ENCODE peak calls at places on chromosomes 4 and X, in nine cellular contexts. C is GM13976; D is HFF-Myc; H is amniotic epithelial cell; Z is activated CD8-positive, alpha-beta T cell treated with anti-CD3 and anti-CD28 coated beads, Interleukin-2, amount 10 ng/mL, durations not matched to agents 7 days and 5 days; Y is GM20000; F is T-helper 9 cell; E is mesothelial cell of epicardium; B is SJSA1. U is an unnamed sample.
A peak's percentile ranks its signal among the peaks of the same experiment; 100 is the strongest.

GRCh38 chr4:161010227-161010626 is 1153.6 kb downstream of the FSTL5 start:
- DNase-seq in C (no peak), D (no peak), H (no peak), Z (no peak), Y (no peak), F (no peak), E (no peak), B (no peak), U (no peak)

GRCh38 chr4:147481577-147482109 is 746 bp downstream of the EDNRA start:
- DNase-seq in C (no peak), D (no peak), H (no peak), Z (no peak), Y (peak; percentile 34), F (no peak), E (no peak), B (no peak), U (no peak)

GRCh38 chr4:8842614-8843013 is 29.0 kb downstream of the HMX1 start:
- DNase-seq in C (no peak), D (no peak), H (no peak), Z (no peak), Y (no peak), F (no peak), E (no peak), B (no peak), U (no peak)

GRCh38 chr4:155762351-155762750 is 3.5 kb downstream of the GUCY1B1 start:
- DNase-seq in C (no peak), D (no peak), H (no peak), Z (no peak), Y (no peak), F (no peak), E (no peak), B (no peak), U (no peak)

GRCh38 chr4:5460106-5460801 is 248.1 kb downstream of the EVC2 start:
- DNase-seq in C (peak; percentile 44), D (no peak), H (peak; percentile 7), Z (no peak), Y (peak; percentile 18), F (no peak), E (no peak), B (no peak), U (peak; percentile 60)

GRCh38 chr4:1048781-1049590 is 37.6 kb downstream of the FGFRL1 start:
- DNase-seq in C (no peak), D (no peak), H (no peak), Z (no peak), Y (no peak), F (no peak), E (no peak), B (no peak), U (peak; percentile 55)

GRCh38 chrX:84729809-84730208 is 227.6 kb upstream of the HDX start:
- DNase-seq in C (peak; percentile 23), D (no peak), H (peak; percentile 31), Z (peak; percentile 20), Y (peak; percentile 23), F (no peak), E (no peak), B (peak; percentile 0), U (no peak)

GRCh38 chr4:154041595-154042086 is 252.8 kb upstream of the SFRP2 start:
- DNase-seq in C (no peak), D (no peak), H (no peak), Z (no peak), Y (no peak), F (no peak), E (no peak), B (no peak), U (no peak)

GRCh38 chr4:183444149-183444952 is at the start of gene CDKN2AIP:
- DNase-seq in C (peak; percentile 94), D (peak; percentile 56), H (peak; percentile 86), Z (peak; percentile 94), Y (peak; percentile 96), F (peak; percentile 91), E (peak; percentile 95), B (peak; percentile 97), U (peak; percentile 95)

GRCh38 chrX:22396408-22396807 is 123.7 kb downstream of the CBLL2 start:
- DNase-seq in C (no peak), D (no peak), H (peak; percentile 57), Z (no peak), Y (no peak), F (no peak), E (no peak), B (no peak), U (no peak)

U was measured in suprapubic skin.